ENCODE peak calls at places on chromosome 14, in eight cellular contexts. Q is sigmoid colon; N is mesenchymal stem cell; T is HAP-1; Z is cardiac muscle cell; G is CD4-positive, alpha-beta memory T cell; C is adipocyte; M is lung. S is an unnamed sample.

GRCh38 chr14:97177016-97177415 is 379.8 kb downstream of the VRK1 start:
- DNase-seq in C (no peak), Q (no peak), N (no peak), Z (no peak), G (peak; percentile 49), T (peak; percentile 43), M (no peak), S (no peak)

GRCh38 chr14:95370076-95370475 is 50.4 kb upstream of the CLMN start:
- DNase-seq in N (no peak), C (no peak), G (no peak), Z (no peak), T (no peak), Q (no peak), M (no peak), S (no peak)

GRCh38 chr14:63578300-63578699 is 35.1 kb upstream of the PPP2R5E start:
- DNase-seq in M (no peak), N (no peak), Q (no peak), G (no peak), T (no peak), Z (no peak), C (peak; percentile 8), S (no peak)

GRCh38 chr14:23414906-23415820 is 7.1 kb upstream of the MYH6 start:
- DNase-seq in M (no peak), C (no peak), Q (no peak), G (no peak), T (no peak), N (no peak), Z (no peak), S (no peak)

GRCh38 chr14:32738206-32738871 is 200.3 kb upstream of the NPAS3 start:
- DNase-seq in Z (no peak), G (no peak), T (no peak), Q (no peak), N (no peak), M (no peak), C (no peak), S (no peak)

GRCh38 chr14:100854435-100854834 is 28.5 kb downstream of the MEG3 start:
- DNase-seq in Q (no peak), G (no peak), T (no peak), M (no peak), Z (no peak), N (no peak), C (no peak), S (no peak)

GRCh38 chr14:79585845-79586244 is 625.5 kb downstream of the DIO2 start:
- DNase-seq in Z (peak; percentile 57), Q (no peak), G (no peak), C (peak; percentile 62), T (no peak), N (no peak), M (no peak), S (no peak)

GRCh38 chr14:95323917-95324316 is 4.2 kb upstream of the CLMN start:
- DNase-seq in T (no peak), Z (no peak), M (no peak), G (no peak), N (no peak), C (no peak), Q (no peak), S (no peak)

GRCh38 chr14:22794533-22794932 is 20.7 kb downstream of the SLC7A7 start:
- DNase-seq in Z (no peak), N (no peak), M (no peak), Q (no peak), G (no peak), T (no peak), C (no peak), S (no peak)

GRCh38 chr14:21136024-21136423 is 19.8 kb downstream of the OR5AU1 start:
- DNase-seq in C (peak; percentile 49), Z (peak; percentile 28), M (no peak), G (peak; percentile 2), T (no peak), N (peak; percentile 26), Q (no peak), S (no peak)

GRCh38 chr14:47438650-47439140 is 236.7 kb downstream of the MDGA2 start:
- DNase-seq in Q (no peak), C (no peak), M (no peak), N (peak; percentile 84), G (no peak), Z (peak; percentile 0), T (no peak), S (no peak)

GRCh38 chr14:72613196-72613974 is 280.5 kb downstream of the DPF3 start:
- DNase-seq in N (peak; percentile 39), T (no peak), G (no peak), Z (peak; percentile 52), Q (no peak), M (no peak), C (peak; percentile 33), S (peak; percentile 22)

GRCh38 chr14:102604183-102604582 is 11.7 kb downstream of the RCOR1 start:
- DNase-seq in Q (no peak), Z (no peak), M (no peak), C (no peak), G (no peak), T (no peak), N (no peak), S (no peak)

GRCh38 chr14:25041898-25042297 is 8.0 kb downstream of the STXBP6 start:
- DNase-seq in C (no peak), T (no peak), Z (no peak), G (no peak), Q (no peak), N (no peak), M (no peak), S (no peak)

GRCh38 chr14:101124860-101125259 is 221.3 kb upstream of the RTL1 start:
- DNase-seq in G (no peak), C (no peak), Q (peak; percentile 42), N (no peak), M (no peak), T (peak; percentile 2), Z (no peak), S (no peak)

GRCh38 chr14:72787841-72788240 is 106.1 kb downstream of the DPF3 start:
- DNase-seq in N (no peak), C (no peak), Q (no peak), T (no peak), G (no peak), Z (no peak), M (no peak), S (no peak)

GRCh38 chr14:72547999-72548398 is 345.9 kb downstream of the DPF3 start:
- DNase-seq in T (no peak), Z (peak; percentile 6), N (no peak), M (no peak), G (no peak), Q (peak; percentile 5), C (no peak), S (no peak)

GRCh38 chr14:104549536-104550339 is 29.8 kb upstream of the C14orf180 start:
- DNase-seq in M (no peak), Q (peak; percentile 30), G (no peak), T (no peak), C (no peak), Z (no peak), N (no peak), S (no peak)

GRCh38 chr14:32608880-32609279 is 279.8 kb downstream of the AKAP6 start:
- DNase-seq in Q (no peak), G (no peak), M (no peak), Z (peak; percentile 63), C (no peak), N (no peak), T (no peak), S (no peak)

GRCh38 chr14:77221241-77221871 is 39.8 kb downstream of the TMEM63C start:
- DNase-seq in Q (no peak), N (no peak), Z (no peak), M (no peak), C (no peak), T (no peak), G (no peak), S (no peak)

GRCh38 chr14:99524091-99524661 is 43.0 kb downstream of the CCNK start:
- DNase-seq in M (no peak), T (peak; percentile 74), Z (no peak), Q (no peak), G (no peak), C (no peak), N (peak; percentile 13), S (peak; percentile 49)

GRCh38 chr14:66163023-66163422 is 323.1 kb upstream of the CCDC196 start:
- DNase-seq in M (no peak), Q (no peak), Z (no peak), N (no peak), C (no peak), G (no peak), T (no peak), S (no peak)

GRCh38 chr14:88607829-88608228 is 45.0 kb downstream of the ZC3H14 start:
- DNase-seq in T (no peak), N (no peak), Z (no peak), C (no peak), M (no peak), Q (no peak), G (no peak), S (no peak)
- H3K36me3 ChIP-seq in T (peaks cover 59% of the 10 kb centered on the region), N (peaks cover 98% of the 10 kb centered on the region), Z (peaks cover 76% of the 10 kb centered on the region), C (peaks cover 87% of the 10 kb centered on the region), M (peaks cover 30% of the 10 kb centered on the region), Q (peaks cover 14% of the 10 kb centered on the region), G (peaks cover 57% of the 10 kb centered on the region), S (peaks cover 4% of the 10 kb centered on the region)

DNA sequence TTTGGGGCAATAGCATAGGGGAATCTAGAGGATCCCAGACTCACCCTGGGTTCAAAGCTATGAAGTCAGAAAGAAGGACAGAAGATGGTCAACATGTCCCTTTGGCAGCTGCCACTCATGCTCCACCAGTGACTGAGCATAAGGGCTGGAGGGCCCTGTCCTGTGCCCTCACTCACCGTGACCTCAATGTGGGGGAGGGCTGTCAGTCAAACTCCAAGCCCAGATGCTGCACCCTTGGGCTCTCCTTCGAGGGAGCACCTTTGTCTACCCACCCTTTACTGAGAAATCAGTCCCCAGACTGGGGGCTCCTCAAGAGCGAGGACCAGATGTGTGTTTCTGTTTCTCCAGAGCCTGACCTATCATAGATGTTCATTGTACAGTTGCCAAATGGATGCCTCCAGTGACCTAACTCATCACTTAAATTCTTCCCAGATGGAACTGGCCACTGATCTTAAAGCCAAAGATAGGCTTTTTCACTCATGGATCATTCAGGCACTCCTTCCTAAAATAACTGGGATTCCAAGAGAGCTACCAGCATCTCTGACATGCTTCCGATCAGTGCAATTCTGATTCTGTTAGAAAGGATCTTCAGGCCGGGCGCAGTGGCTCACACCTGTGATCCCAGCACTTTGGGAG is 27.2 kb upstream of the VSX2 start:
- DNase-seq in C (no peak), G (no peak), Q (no peak), T (no peak), N (no peak), M (no peak), Z (no peak), S (no peak)
- H3K36me3 ChIP-seq in C (no peaks in the 10 kb centered on the region), G (no peaks in the 10 kb centered on the region), Q (no peaks in the 10 kb centered on the region), T (no peaks in the 10 kb centered on the region), N (no peaks in the 10 kb centered on the region), M (no peaks in the 10 kb centered on the region), Z (no peaks in the 10 kb centered on the region), S (no peaks in the 10 kb centered on the region)

GRCh38 chr14:81192594-81192993 is 28.2 kb downstream of the GTF2A1 start:
- DNase-seq in Z (no peak), C (no peak), Q (no peak), G (peak; percentile 31), M (no peak), N (no peak), T (no peak), S (no peak)
- H3K36me3 ChIP-seq in Z (peaks cover 51% of the 10 kb centered on the region), C (peaks cover 80% of the 10 kb centered on the region), Q (no peaks in the 10 kb centered on the region), G (peaks cover 25% of the 10 kb centered on the region), M (peaks cover 17% of the 10 kb centered on the region), N (peaks cover 80% of the 10 kb centered on the region), T (peaks cover 48% of the 10 kb centered on the region), S (no peaks in the 10 kb centered on the region)

DNA sequence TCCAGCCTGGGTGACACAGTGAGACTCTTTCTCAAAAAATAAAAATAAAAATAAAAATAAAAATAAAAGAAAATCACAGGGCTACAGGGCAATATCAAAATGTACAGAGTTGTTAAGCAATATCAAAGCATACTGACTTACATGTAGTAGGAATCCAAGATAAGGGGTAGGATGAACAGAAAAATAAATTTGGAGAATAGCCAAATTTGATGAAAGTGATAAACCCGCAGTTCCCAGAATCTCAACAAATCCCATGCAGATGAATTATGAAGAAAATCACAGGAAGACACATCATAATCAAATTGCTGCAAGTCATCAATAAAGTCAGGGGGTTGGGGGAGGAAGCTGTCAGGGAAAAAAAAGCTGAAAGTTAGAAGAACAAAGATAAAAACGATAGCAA is 15.6 kb downstream of the DDHD1 start:
- DNase-seq in Q (no peak), C (no peak), G (no peak), T (no peak), M (no peak), N (no peak), Z (no peak), S (no peak)
- H3K36me3 ChIP-seq in Q (no peaks in the 10 kb centered on the region), C (no peaks in the 10 kb centered on the region), G (no peaks in the 10 kb centered on the region), T (no peaks in the 10 kb centered on the region), M (no peaks in the 10 kb centered on the region), N (peaks cover 4% of the 10 kb centered on the region), Z (no peaks in the 10 kb centered on the region), S (no peaks in the 10 kb centered on the region)

S was measured in colonic mucosa.